ENCODE peak calls at places on chromosomes 11 and 22, in four cellular contexts. J, F, K and D are unnamed samples.

GRCh38 chr11:367956-368413 is 1.3 kb upstream of the B4GALNT4 start:
- DNase-seq in J (no peak), F (no peak), K (no peak), D (no peak)

GRCh38 chr22:28477556-28477955 is 202.1 kb downstream of the TTC28 start:
- DNase-seq in J (no peak), F (no peak), K (no peak), D (no peak)

GRCh38 chr11:111393096-111393495 is 14.0 kb upstream of the POU2AF1 start:
- DNase-seq in J (no peak), F (no peak), K (no peak), D (no peak)

GRCh38 chr11:35918716-35919115 is 25.1 kb upstream of the LDLRAD3 start:
- DNase-seq in J (no peak), F (no peak), K (no peak), D (no peak)

GRCh38 chr11:12897390-12897789 is 111.7 kb upstream of the RASSF10 start:
- DNase-seq in J (no peak), F (no peak), K (no peak), D (no peak)

GRCh38 chr11:114275295-114275694 is 20.9 kb upstream of the NNMT start:
- DNase-seq in J (no peak), F (peak), K (no peak), D (no peak)

GRCh38 chr22:40042312-40042711 is 47.6 kb downstream of the FAM83F start:
- DNase-seq in J (no peak), F (no peak), K (no peak), D (no peak)

GRCh38 chr11:134124660-134125451 is 56.0 kb downstream of the JAM3 start:
- DNase-seq in J (no peak), F (no peak), K (no peak), D (peak)

GRCh38 chr11:67056640-67057409 is at the start of gene RHOD:
- DNase-seq in J (peak), F (no peak), K (peak), D (no peak)

GRCh38 chr11:122851366-122852011 is 13.2 kb downstream of the CRTAM start:
- DNase-seq in J (no peak), F (peak), K (no peak), D (no peak)

GRCh38 chr11:45665206-45665932 is at the start of gene CHST1:
- DNase-seq in J (peak), F (no peak), K (no peak), D (peak)

GRCh38 chr22:39360674-39361413 is 11.1 kb downstream of the SYNGR1 start:
- DNase-seq in J (no peak), F (no peak), K (no peak), D (no peak)

GRCh38 chr11:31968774-31969433 is 122.0 kb upstream of the RCN1 start:
- DNase-seq in J (no peak), F (no peak), K (no peak), D (no peak)

GRCh38 chr11:13962562-13963168 is at the start of gene SPON1:
- DNase-seq in J (peak), F (no peak), K (no peak), D (peak)

GRCh38 chr11:6321356-6321755 is 1.1 kb upstream of the CAVIN3 start:
- DNase-seq in J (no peak), F (no peak), K (no peak), D (peak)

GRCh38 chr11:1022908-1023810 is 13.4 kb downstream of the MUC6 start:
- DNase-seq in J (no peak), F (no peak), K (no peak), D (no peak)

GRCh38 chr11:88266919-88267318 is 70.6 kb downstream of the CTSC start:
- DNase-seq in J (no peak), F (no peak), K (no peak), D (no peak)

GRCh38 chr11:100383357-100383865 is 303.7 kb upstream of the ARHGAP42 start:
- DNase-seq in J (no peak), F (no peak), K (no peak), D (no peak)

GRCh38 chr11:92099183-92099582 is 125.4 kb upstream of the FAT3 start:
- DNase-seq in J (no peak), F (no peak), K (no peak), D (no peak)

GRCh38 chr11:76206327-76207081 is at the start of gene WNT11:
- DNase-seq in J (peak), F (no peak), K (no peak), D (no peak)

GRCh38 chr22:46019351-46019750 is 42.4 kb upstream of the WNT7B start:
- DNase-seq in J (peak), F (no peak), K (no peak), D (no peak)

GRCh38 chr11:1304376-1304775 is 5.1 kb downstream of the TOLLIP start:
- DNase-seq in J (peak), F (peak), K (no peak), D (no peak)

GRCh38 chr11:12271241-12271640 is 106.1 kb upstream of the PARVA start:
- DNase-seq in J (no peak), F (no peak), K (no peak), D (no peak)

GRCh38 chr11:132318421-132319157 is 948.2 kb downstream of the NTM start:
- DNase-seq in J (no peak), F (no peak), K (no peak), D (no peak)

GRCh38 chr11:32538804-32539203 is 44.8 kb upstream of the EIF3M start:
- DNase-seq in J (no peak), F (no peak), K (no peak), D (no peak)

GRCh38 chr11:9347100-9347499 is 32.7 kb upstream of the TMEM41B start:
- DNase-seq in J (no peak), F (no peak), K (no peak), D (no peak)

GRCh38 chr11:33089776-33090175 is 50.4 kb downstream of the TCP11L1 start:
- DNase-seq in J (no peak), F (no peak), K (no peak), D (no peak)

GRCh38 chr11:18775492-18776292 is 15.9 kb downstream of the PTPN5 start:
- DNase-seq in J (peak), F (no peak), K (peak), D (no peak)

GRCh38 chr11:27902981-27903624 is 202.8 kb upstream of the BDNF start:
- DNase-seq in J (no peak), F (no peak), K (no peak), D (no peak)

DNA sequence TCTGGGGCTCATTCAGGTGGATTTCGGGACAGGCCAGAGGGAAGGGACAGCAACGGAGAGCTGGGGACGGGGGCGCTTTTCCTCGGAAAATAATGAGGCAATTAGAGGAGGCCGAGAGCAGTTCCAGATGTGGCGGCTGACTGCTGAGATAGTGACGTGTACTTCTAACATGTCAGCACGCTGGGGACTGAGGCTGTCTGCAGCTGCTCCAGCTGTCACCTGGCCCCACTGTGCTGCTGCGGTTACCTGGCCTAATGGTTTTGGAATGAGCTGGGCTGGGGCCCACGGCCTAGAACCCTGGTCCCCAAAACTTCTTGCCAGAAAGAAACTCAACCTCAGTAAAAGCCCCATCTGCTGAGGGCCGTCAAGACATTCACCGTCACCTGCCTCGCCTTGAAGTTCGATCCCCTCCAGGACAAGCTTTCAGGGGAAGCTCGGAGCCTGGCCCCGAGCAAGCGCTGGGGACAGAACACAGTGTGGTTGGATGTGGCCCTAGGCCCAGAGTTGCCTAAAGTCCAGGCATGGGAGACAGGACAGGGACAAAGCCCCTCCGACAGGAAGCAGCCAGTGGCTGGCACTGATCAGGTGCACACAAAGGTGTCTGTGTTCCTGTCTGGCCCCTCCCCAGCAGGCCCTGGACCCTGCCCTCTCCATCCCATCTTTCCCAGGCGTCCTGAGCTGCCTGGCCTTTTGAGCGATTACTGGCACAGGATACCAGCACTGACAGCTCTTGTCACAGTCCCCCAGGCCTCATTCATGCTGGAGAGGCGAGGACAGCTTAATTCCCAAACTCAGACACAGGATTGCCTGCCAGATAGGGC is 22.1 kb downstream of the RPUSD4 start:
- DNase-seq in J (peak), F (no peak), K (no peak), D (no peak)
- TF ChIP-seq EP300 in J (no peak), F (no peak), K (no peak), D (no peak)

DNA sequence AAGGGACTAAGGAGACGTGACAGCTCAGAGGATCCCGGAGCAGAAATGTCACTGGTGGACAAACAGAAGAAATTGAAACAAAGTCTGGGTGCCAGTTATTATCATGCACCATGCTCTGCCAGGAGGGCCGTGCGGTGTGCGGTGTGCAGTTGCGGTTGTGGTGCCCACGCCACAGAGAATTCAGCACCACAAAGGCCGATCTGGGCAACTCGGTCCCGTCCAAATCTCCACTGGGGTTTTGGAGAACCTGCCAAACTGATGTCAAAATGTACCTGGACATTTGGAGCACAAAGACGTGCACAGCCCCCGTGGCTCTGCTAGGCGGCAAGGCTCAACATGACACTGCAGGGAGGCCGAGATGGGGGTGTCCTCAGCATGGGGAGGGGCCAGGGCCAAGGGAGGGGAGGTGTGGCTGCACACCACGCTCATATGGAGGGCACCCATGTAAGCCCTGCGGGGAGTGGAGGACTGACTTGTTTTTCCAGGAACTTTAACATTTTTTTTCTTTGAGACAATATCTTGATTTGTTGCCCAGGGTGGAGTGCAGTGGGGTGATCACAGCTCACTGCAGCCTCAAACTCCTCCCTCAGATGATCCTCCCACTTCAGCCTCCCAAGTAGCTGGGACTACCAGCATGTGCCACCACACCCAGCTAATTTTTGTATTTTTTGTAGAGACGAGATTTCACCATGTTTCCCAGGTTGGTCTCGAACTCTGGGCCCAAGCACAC is 39.4 kb downstream of the GNB1L start:
- DNase-seq in J (no peak), F (no peak), K (no peak), D (no peak)
- TF ChIP-seq EP300 in J (no peak), F (no peak), K (no peak), D (no peak)

GRCh38 chr22:49943405-49943765 is 17.2 kb upstream of the PIM3 start:
- DNase-seq in J (no peak), F (no peak), K (no peak), D (no peak)

GRCh38 chr22:49943771-49944398 is 16.7 kb upstream of the PIM3 start:
- DNase-seq in J (no peak), F (no peak), K (no peak), D (no peak)

GRCh38 chr22:49944399-49944891 is 16.1 kb upstream of the PIM3 start:
- DNase-seq in J (no peak), F (no peak), K (no peak), D (no peak)

GRCh38 chr22:49941507-49942316 is 18.9 kb upstream of the PIM3 start:
- DNase-seq in J (no peak), F (no peak), K (no peak), D (no peak)

GRCh38 chr22:49942565-49943404 is 17.8 kb upstream of the PIM3 start:
- DNase-seq in J (no peak), F (no peak), K (no peak), D (no peak)
- TF ChIP-seq EP300 in J (no peak), F (no peak), K (no peak), D (no peak)

DNA sequence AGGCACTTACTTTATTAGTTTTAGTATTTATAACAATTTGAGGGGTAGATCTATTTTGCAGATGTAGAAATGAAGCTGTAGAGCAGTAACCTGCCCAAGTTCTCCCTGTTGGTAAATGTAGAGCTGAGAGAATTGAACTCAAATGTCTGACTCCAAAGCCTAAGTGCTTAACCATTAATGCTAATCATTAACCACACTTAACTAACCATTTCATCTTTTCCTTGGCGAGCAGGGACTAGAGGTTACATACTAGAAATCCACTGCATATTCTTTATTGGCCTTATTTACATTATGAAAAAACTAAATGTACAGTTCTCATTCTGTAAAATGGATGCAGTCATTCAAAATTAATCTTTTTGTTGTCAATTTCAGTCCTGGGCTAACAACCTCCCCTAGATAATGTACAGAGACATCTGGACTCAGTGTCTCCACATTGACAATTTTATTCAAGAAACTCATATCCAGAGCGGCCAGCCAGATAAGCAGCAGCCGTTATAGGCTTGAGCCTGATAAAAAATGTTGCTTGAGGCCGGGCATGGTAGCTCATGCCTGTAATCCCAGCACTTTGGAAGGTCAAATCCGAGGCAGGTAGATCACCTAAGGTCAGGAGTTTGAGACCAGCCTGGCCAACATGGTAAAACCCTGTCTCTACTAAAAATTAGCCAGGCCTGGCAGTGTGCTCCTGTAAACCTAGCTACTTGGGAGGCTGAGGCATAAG is 76.7 kb upstream of the PICALM start:
- DNase-seq in J (no peak), F (no peak), K (no peak), D (no peak)
- TF ChIP-seq EP300 in J (no peak), F (no peak), K (no peak), D (no peak)

GRCh38 chr11:118928108-118928869 is 2.6 kb upstream of the BCL9L start:
- DNase-seq in J (peak), F (peak), K (peak), D (peak)
- TF ChIP-seq EP300 in J (no peak), F (no peak), K (peak), D (peak)

DNA sequence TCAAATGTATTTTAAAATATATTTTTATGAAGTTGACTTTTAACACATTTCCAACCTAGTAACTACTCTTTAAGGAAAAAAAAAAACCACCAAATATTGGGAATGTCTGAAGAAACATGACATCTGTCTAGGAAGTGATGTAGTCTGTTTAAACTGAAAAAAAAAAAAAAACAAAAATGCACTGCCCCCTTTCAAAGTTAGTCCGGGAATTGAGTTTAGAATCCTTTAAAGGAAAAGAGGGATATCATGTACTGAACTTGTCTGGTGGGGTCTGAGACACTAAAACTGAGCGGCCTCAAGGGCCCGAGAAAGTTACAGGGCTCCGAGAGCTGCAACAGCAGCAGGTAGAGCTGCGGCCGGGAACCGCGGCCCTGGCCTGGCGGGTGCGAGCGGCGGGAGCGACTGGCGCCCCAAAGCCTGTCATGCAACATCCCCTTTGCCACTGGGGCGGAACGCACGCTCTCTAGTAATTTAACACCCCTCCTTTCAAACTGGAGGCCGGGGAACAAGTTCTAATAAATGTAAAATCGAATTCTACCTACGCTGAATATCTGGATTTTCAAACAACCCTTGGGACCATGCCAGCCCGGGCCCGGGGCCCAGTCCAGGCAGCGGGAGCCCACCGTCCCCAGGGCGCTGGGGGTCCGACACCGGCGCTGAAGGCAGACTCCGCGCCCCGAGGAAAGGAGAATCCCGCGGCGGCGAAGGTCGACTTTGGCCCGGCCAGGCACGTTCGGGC is 758 bp downstream of the RDX start:
- DNase-seq in J (peak), F (no peak), K (peak), D (peak)
- TF ChIP-seq EP300 in J (no peak), F (no peak), K (no peak), D (no peak)

DNA sequence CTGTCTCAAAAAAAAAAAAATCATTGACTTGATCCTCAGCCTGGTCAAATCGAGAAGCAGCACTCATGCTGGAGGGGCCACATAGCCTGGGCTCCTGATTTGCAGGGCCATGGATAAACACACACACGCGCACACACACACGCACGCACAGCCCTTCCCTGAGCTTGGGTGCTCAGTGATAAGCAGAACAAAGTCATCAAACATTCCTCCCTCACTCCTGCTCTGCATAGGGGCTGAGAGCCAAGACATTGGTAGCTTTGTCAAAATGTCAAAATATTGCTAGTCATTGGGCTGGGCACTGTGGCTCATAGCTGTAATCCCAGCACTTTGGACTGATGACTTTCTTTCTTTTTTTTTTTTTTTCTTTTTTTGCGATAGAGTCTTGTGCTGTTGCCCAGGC is 34.0 kb upstream of the A4GALT start:
- DNase-seq in J (no peak), F (no peak), K (no peak), D (no peak)
- TF ChIP-seq EP300 in J (no peak), F (no peak), K (no peak), D (no peak)

DNA sequence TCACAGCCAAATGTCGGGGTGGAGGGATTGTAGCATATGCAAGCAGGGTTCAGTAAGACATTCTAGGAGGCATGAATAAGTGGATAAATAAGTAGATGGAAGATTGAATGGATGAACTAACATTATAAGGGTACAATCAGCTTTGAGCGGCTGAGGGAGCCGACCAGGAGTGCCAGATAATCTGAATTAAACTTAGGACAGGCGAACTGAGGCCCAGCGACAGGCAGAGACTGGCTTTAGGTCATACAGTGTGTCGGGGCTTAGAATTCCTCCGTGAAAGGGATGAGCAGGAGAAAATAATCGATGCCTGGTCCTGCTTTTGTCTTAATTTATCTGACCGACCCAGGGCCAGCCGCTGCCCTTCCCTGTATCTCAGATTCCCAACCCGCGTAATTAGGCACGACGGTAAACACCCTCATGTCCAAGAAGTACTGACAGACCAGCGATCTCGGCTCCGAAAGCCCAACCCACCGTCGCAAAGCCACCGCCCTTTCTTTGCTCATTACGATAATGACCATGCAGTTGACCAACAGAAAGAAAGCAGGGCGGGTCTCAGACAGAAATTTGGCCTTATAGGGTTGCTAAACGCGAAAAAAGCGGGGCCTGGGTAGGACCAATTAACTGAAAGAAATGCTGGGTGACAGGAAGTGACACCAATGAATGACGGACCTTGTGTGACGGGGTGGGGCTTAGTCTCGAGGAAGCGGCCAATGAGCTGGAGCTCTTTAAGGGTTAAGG is 523 bp downstream of the ANAPC15 start:
- DNase-seq in J (peak), F (peak), K (peak), D (peak)
- TF ChIP-seq EP300 in J (no peak), F (no peak), K (no peak), D (no peak)